ENCODE peak calls at places on chromosomes 2 and 18, in seven cellular contexts. F, R, T, L, E, S and D are unnamed samples.

GRCh38 chr2:174697267-174697666 is 67.0 kb downstream of the CHRNA1 start:
- DNase-seq in E (peak), L (peak), F (peak), S (peak), R (peak), T (peak), D (peak)

GRCh38 chr2:101473911-101474751 is 781 bp downstream of the RFX8 start:
- DNase-seq in F (peak), L (no peak), E (peak), R (peak), T (peak), S (peak), D (no peak)

GRCh38 chr2:127633556-127634065 is 12.3 kb upstream of the GPR17 start:
- DNase-seq in R (no peak), E (peak), L (no peak), S (no peak), T (no peak), F (no peak), D (no peak)

GRCh38 chr2:27186613-27187345 is 25.1 kb upstream of the ATRAID start:
- DNase-seq in T (no peak), S (no peak), R (no peak), L (no peak), E (no peak), F (no peak), D (no peak)

GRCh38 chr18:58316943-58317342 is 272.9 kb downstream of the NEDD4L start:
- DNase-seq in F (no peak), R (no peak), E (no peak), T (no peak), S (no peak), L (no peak), D (no peak)

GRCh38 chr2:17326717-17327116 is 191.5 kb downstream of the RAD51AP2 start:
- DNase-seq in L (peak), S (no peak), E (no peak), T (no peak), R (no peak), F (no peak), D (no peak)

GRCh38 chr2:224217962-224218347 is 178.9 kb upstream of the SERPINE2 start:
- DNase-seq in E (peak), L (no peak), F (no peak), S (peak), R (peak), T (no peak), D (no peak)

GRCh38 chr18:9838144-9838877 is 47.5 kb upstream of the TXNDC2 start:
- DNase-seq in L (no peak), R (no peak), T (no peak), F (peak), S (peak), E (peak), D (peak)

GRCh38 chr2:201532686-201533304 is 81.3 kb downstream of the STRADB start:
- DNase-seq in R (no peak), T (no peak), F (no peak), E (peak), S (peak), L (no peak), D (no peak)

GRCh38 chr2:19098467-19099160 is 259.8 kb downstream of the OSR1 start:
- DNase-seq in E (no peak), S (no peak), T (no peak), L (no peak), R (no peak), F (no peak), D (no peak)

GRCh38 chr2:42139141-42139540 is 30.0 kb upstream of the EML4 start:
- DNase-seq in L (peak), E (peak), F (no peak), S (peak), T (no peak), R (no peak), D (no peak)

GRCh38 chr2:1162768-1163584 is 212.3 kb downstream of the SNTG2 start:
- DNase-seq in L (no peak), S (no peak), F (no peak), T (no peak), R (peak), E (no peak), D (no peak)

GRCh38 chr2:9002637-9003365 is 683 bp downstream of the MBOAT2 start:
- DNase-seq in T (peak), E (peak), F (peak), R (no peak), S (peak), L (peak), D (no peak)

GRCh38 chr2:144159264-144159663 is 360.7 kb downstream of the ZEB2 start:
- DNase-seq in E (no peak), L (no peak), T (no peak), F (no peak), S (no peak), R (no peak), D (no peak)

GRCh38 chr2:30235859-30236535 is 4.7 kb downstream of the LBH start:
- DNase-seq in F (no peak), T (no peak), L (no peak), S (no peak), R (no peak), E (no peak), D (no peak)

GRCh38 chr18:61710082-61710620 is 182.7 kb downstream of the RNF152 start:
- DNase-seq in R (no peak), L (no peak), F (no peak), T (no peak), S (no peak), E (no peak), D (no peak)

GRCh38 chr2:237497820-237498128 is 10.7 kb downstream of the MLPH start:
- DNase-seq in R (no peak), L (no peak), E (peak), S (peak), F (no peak), T (no peak), D (no peak)

GRCh38 chr2:109247812-109248211 is 118.8 kb downstream of the SH3RF3 start:
- DNase-seq in S (no peak), R (no peak), E (no peak), L (peak), F (no peak), T (no peak), D (no peak)

GRCh38 chr2:73101626-73102256 is 11.0 kb downstream of the RAB11FIP5 start:
- DNase-seq in S (peak), L (no peak), R (no peak), E (no peak), T (no peak), F (no peak), D (no peak)

GRCh38 chr2:237591379-237591881 is 896 bp upstream of the RAB17 start:
- DNase-seq in R (no peak), T (no peak), E (peak), F (no peak), S (no peak), L (no peak), D (no peak)

GRCh38 chr2:151844217-151844896 is 16.1 kb upstream of the ARL5A start:
- DNase-seq in S (no peak), E (no peak), T (no peak), R (no peak), L (no peak), F (no peak), D (no peak)

GRCh38 chr2:241808701-241809382 is at the start of gene NEU4:
- DNase-seq in L (no peak), T (no peak), R (peak), F (no peak), S (no peak), E (no peak), D (no peak)

GRCh38 chr2:146388757-146389156 is 1456.1 kb upstream of the ACVR2A start:
- DNase-seq in R (no peak), T (no peak), E (no peak), S (peak), L (no peak), F (no peak), D (no peak)

GRCh38 chr2:28951910-28952805 is 28.9 kb upstream of the TOGARAM2 start:
- DNase-seq in S (peak), L (peak), E (peak), R (no peak), T (no peak), F (no peak), D (no peak)